ENCODE peak calls at places on chromosomes 5 and 9, in ten cellular contexts. L is activated CD4-positive, alpha-beta T cell treated with anti-CD3 and anti-CD28 coated beads, Interleukin-2, amount 50 U/mL, for 1 hour; T is AG04449; M is T1000; B is CD4-positive, CD25-positive, alpha-beta regulatory T cell; E is mesendoderm; G is stimulated activated CD8-positive, alpha-beta memory T cell treated with anti-CD3 and anti-CD28 coated beads, Interleukin-4, amount 100 ng/mL, for 1 hour; K is MV-4-11; X is NCI-H1092; R is H7. A is an unnamed sample.

GRCh38 chr5:133602829-133603380 is 9.4 kb downstream of the FSTL4 start:
- DNase-seq in L (no peak), T (no peak), M (no peak), B (no peak), E (no peak), G (no peak), K (no peak), X (no peak), R (peak; percentile 28), A (no peak)

GRCh38 chr9:137550958-137551655 is 572 bp upstream of the MRPL41 start:
- DNase-seq in L (no peak), T (no peak), M (no peak), B (no peak), E (peak; percentile 94), G (no peak), K (peak; percentile 80), X (peak; percentile 93), R (peak; percentile 100), A (no peak)

GRCh38 chr5:137699291-137700281 is 36.3 kb downstream of the KLHL3 start:
- DNase-seq in L (no peak), T (no peak), M (no peak), B (no peak), E (peak; percentile 69), G (no peak), K (no peak), X (no peak), R (no peak), A (no peak)

GRCh38 chr5:135821802-135822201 is 12.7 kb upstream of the SLC25A48 start:
- DNase-seq in L (no peak), T (no peak), M (no peak), B (no peak), E (no peak), G (no peak), K (no peak), X (peak; percentile 37), R (peak; percentile 12), A (no peak)

GRCh38 chr5:156191547-156191946 is 135.4 kb upstream of the SGCD start:
- DNase-seq in L (no peak), T (no peak), M (no peak), B (no peak), E (peak; percentile 25), G (no peak), K (no peak), X (no peak), R (peak; percentile 26), A (no peak)

GRCh38 chr5:163634061-163634460 is 128.6 kb downstream of the MAT2B start:
- DNase-seq in L (no peak), T (no peak), M (no peak), B (no peak), E (no peak), G (no peak), K (no peak), X (no peak), R (no peak), A (no peak)

GRCh38 chr9:21558079-21558478 is 76.0 kb upstream of the IFNE start:
- DNase-seq in L (no peak), T (no peak), M (no peak), B (no peak), E (no peak), G (no peak), K (no peak), X (no peak), R (no peak), A (no peak)

GRCh38 chr5:172453206-172453985 is 929 bp downstream of the SH3PXD2B start:
- DNase-seq in L (no peak), T (no peak), M (no peak), B (no peak), E (peak; percentile 92), G (no peak), K (no peak), X (no peak), R (peak; percentile 82), A (no peak)

GRCh38 chr5:57094753-57095683 is 78.8 kb upstream of the GPBP1 start:
- DNase-seq in L (no peak), T (no peak), M (no peak), B (peak; percentile 27), E (peak; percentile 82), G (no peak), K (no peak), X (no peak), R (no peak), A (no peak)

GRCh38 chr5:66915531-66915930 is 281.1 kb downstream of the CD180 start:
- DNase-seq in L (no peak), T (no peak), M (no peak), B (no peak), E (no peak), G (no peak), K (no peak), X (no peak), R (no peak), A (no peak)

GRCh38 chr9:87850405-87850804 is 32.3 kb upstream of the SPATA31E1 start:
- DNase-seq in L (no peak), T (peak; percentile 23), M (peak; percentile 56), B (no peak), E (no peak), G (no peak), K (no peak), X (no peak), R (no peak), A (no peak)

GRCh38 chr5:16455670-16456069 is 9.9 kb downstream of the ZNF622 start:
- DNase-seq in L (no peak), T (no peak), M (no peak), B (no peak), E (no peak), G (no peak), K (peak; percentile 77), X (no peak), R (no peak), A (no peak)

GRCh38 chr9:37639109-37639748 is 11.5 kb upstream of the FRMPD1 start:
- DNase-seq in L (no peak), T (no peak), M (no peak), B (no peak), E (no peak), G (no peak), K (no peak), X (no peak), R (no peak), A (no peak)

GRCh38 chr5:147857302-147858129 is 21.0 kb upstream of the SCGB3A2 start:
- DNase-seq in L (peak; percentile 16), T (peak; percentile 7), M (peak; percentile 4), B (peak; percentile 51), E (peak; percentile 83), G (peak; percentile 16), K (no peak), X (peak; percentile 4), R (peak; percentile 4), A (no peak)

GRCh38 chr9:96121162-96121561 is 180.8 kb downstream of the HSD17B3 start:
- DNase-seq in L (no peak), T (no peak), M (no peak), B (no peak), E (no peak), G (no peak), K (peak; percentile 27), X (no peak), R (no peak), A (no peak)

GRCh38 chr5:66661149-66661548 is 65.0 kb downstream of the MAST4 start:
- DNase-seq in L (no peak), T (no peak), M (no peak), B (no peak), E (no peak), G (no peak), K (no peak), X (no peak), R (no peak), A (no peak)

GRCh38 chr9:98915599-98915998 is 28.1 kb upstream of the COL15A1 start:
- DNase-seq in L (no peak), T (no peak), M (no peak), B (no peak), E (no peak), G (no peak), K (no peak), X (no peak), R (no peak), A (no peak)

GRCh38 chr5:177607452-177608192 is 7.7 kb downstream of the B4GALT7 start:
- DNase-seq in L (peak; percentile 59), T (no peak), M (peak; percentile 25), B (peak; percentile 70), E (peak; percentile 95), G (peak; percentile 31), K (peak; percentile 75), X (peak; percentile 37), R (peak; percentile 94), A (no peak)

GRCh38 chr5:145775893-145776444 is 59.2 kb downstream of the PRELID2 start:
- DNase-seq in L (no peak), T (peak; percentile 59), M (peak; percentile 16), B (no peak), E (no peak), G (no peak), K (peak; percentile 78), X (no peak), R (no peak), A (no peak)

GRCh38 chr5:134328619-134329018 is 38.4 kb downstream of the CDKL3 start:
- DNase-seq in L (no peak), T (no peak), M (no peak), B (no peak), E (peak; percentile 23), G (no peak), K (no peak), X (no peak), R (no peak), A (no peak)

GRCh38 chr9:131323629-131324028 is 34.1 kb downstream of the PLPP7 start:
- DNase-seq in L (no peak), T (no peak), M (no peak), B (no peak), E (no peak), G (no peak), K (no peak), X (no peak), R (no peak), A (no peak)

GRCh38 chr5:125348221-125348692 is 601.8 kb upstream of the ZNF608 start:
- DNase-seq in L (no peak), T (no peak), M (no peak), B (no peak), E (peak; percentile 78), G (no peak), K (peak; percentile 54), X (peak; percentile 36), R (peak; percentile 26), A (no peak)

GRCh38 chr9:27590636-27591035 is 17.4 kb upstream of the C9orf72 start:
- DNase-seq in L (no peak), T (no peak), M (no peak), B (no peak), E (no peak), G (no peak), K (peak; percentile 41), X (no peak), R (no peak), A (no peak)

GRCh38 chr5:5363045-5363444 is 59.4 kb upstream of the ICE1 start:
- DNase-seq in L (no peak), T (no peak), M (no peak), B (no peak), E (no peak), G (no peak), K (peak; percentile 58), X (no peak), R (no peak), A (no peak)

GRCh38 chr9:136794281-136795026 is 1.7 kb upstream of the CCDC183 start:
- DNase-seq in L (no peak), T (no peak), M (no peak), B (no peak), E (no peak), G (no peak), K (no peak), X (no peak), R (no peak), A (no peak)

GRCh38 chr5:58579781-58580180 is 3.1 kb upstream of the RAB3C start:
- DNase-seq in L (no peak), T (no peak), M (no peak), B (no peak), E (no peak), G (no peak), K (no peak), X (no peak), R (no peak), A (no peak)

GRCh38 chr9:120710110-120710981 is 3.9 kb downstream of the MEGF9 start:
- DNase-seq in L (no peak), T (no peak), M (no peak), B (peak; percentile 67), E (no peak), G (no peak), K (no peak), X (no peak), R (peak; percentile 48), A (no peak)

A was measured in NCI-H1417 treated with DMSO at 0.1 percent for 48 hours.